ENCODE peak calls at places on chromosomes 5 and 9, in nine cellular contexts. K is HFF-Myc, V is IMR-90, E is choroid plexus epithelial cell, Z is body of pancreas, J is PC-9, U is suprapubic skin, I is cardiac fibroblast, P is psoas muscle. M is an unnamed sample.
A peak's percentile ranks its signal among the peaks of the same experiment; 100 is the strongest.

GRCh38 chr5:130976491-130976890 is 188.6 kb downstream of the HINT1 start:
- DNase-seq in V (no peak), I (no peak), Z (no peak), P (no peak), K (no peak), E (no peak), J (no peak), U (no peak), M (no peak)

GRCh38 chr5:110086658-110087388 is 397.1 kb downstream of the MAN2A1 start:
- DNase-seq in U (peak; percentile 80), V (peak; percentile 29), P (peak; percentile 39), K (peak; percentile 19), Z (no peak), J (no peak), E (peak; percentile 96), I (peak; percentile 78), M (peak; percentile 68)

GRCh38 chr9:6785682-6786081 is 27.9 kb downstream of the KDM4C start:
- DNase-seq in K (no peak), I (no peak), P (no peak), J (no peak), Z (no peak), V (no peak), E (no peak), U (no peak), M (no peak)

GRCh38 chr5:56610093-56610698 is 205.2 kb upstream of the MAP3K1 start:
- DNase-seq in E (no peak), I (no peak), K (no peak), U (no peak), Z (no peak), P (no peak), V (no peak), J (no peak), M (no peak)

GRCh38 chr9:77731008-77731698 is 83.0 kb upstream of the GNA14 start:
- DNase-seq in U (no peak), I (no peak), V (no peak), E (no peak), Z (no peak), P (peak; percentile 24), J (no peak), K (no peak), M (no peak)

GRCh38 chr5:82365744-82366228 is 87.6 kb upstream of the RPS23 start:
- DNase-seq in V (peak; percentile 80), P (no peak), Z (no peak), K (no peak), J (peak; percentile 10), U (no peak), E (peak; percentile 94), I (peak; percentile 49), M (peak; percentile 70)

GRCh38 chr9:38090170-38090569 is 21.1 kb upstream of the SHB start:
- DNase-seq in I (no peak), J (no peak), V (no peak), U (no peak), P (no peak), Z (no peak), E (no peak), K (no peak), M (no peak)

GRCh38 chr5:166347051-166347450 is 1944.4 kb upstream of the WWC1 start:
- DNase-seq in Z (no peak), J (no peak), P (no peak), E (no peak), I (no peak), K (no peak), U (no peak), V (no peak), M (no peak)

GRCh38 chr5:41509399-41510175 is 814 bp downstream of the PLCXD3 start:
- DNase-seq in P (no peak), I (no peak), J (no peak), V (no peak), U (no peak), K (no peak), E (no peak), Z (no peak), M (no peak)

GRCh38 chr9:30519756-30520155 is 1864.7 kb upstream of the ACO1 start:
- DNase-seq in E (peak; percentile 31), K (no peak), Z (no peak), V (no peak), I (no peak), U (no peak), P (no peak), J (no peak), M (peak; percentile 7)

GRCh38 chr5:156914371-156914737 is 48.7 kb downstream of the TIMD4 start:
- DNase-seq in J (no peak), E (no peak), V (no peak), P (no peak), Z (no peak), I (no peak), U (no peak), K (no peak), M (no peak)

GRCh38 chr9:107541523-107541922 is 52.0 kb upstream of the KLF4 start:
- DNase-seq in V (no peak), U (no peak), P (no peak), Z (no peak), J (no peak), E (no peak), K (no peak), I (no peak), M (no peak)

GRCh38 chr9:27368317-27368985 is 71.5 kb upstream of the EQTN start:
- DNase-seq in U (peak; percentile 73), I (peak; percentile 29), K (no peak), E (peak; percentile 74), V (no peak), J (no peak), Z (no peak), P (no peak), M (peak; percentile 37)

GRCh38 chr5:179805529-179806249 is 977 bp downstream of the MGAT4B start:
- DNase-seq in K (no peak), Z (peak; percentile 46), I (peak; percentile 55), V (no peak), U (peak; percentile 68), J (peak; percentile 41), E (peak; percentile 35), P (peak; percentile 54), M (no peak)

GRCh38 chr9:137664676-137665075 is 45.9 kb downstream of the EHMT1 start:
- DNase-seq in E (peak; percentile 24), K (no peak), U (no peak), J (no peak), V (no peak), P (no peak), I (no peak), Z (no peak), M (no peak)

GRCh38 chr5:42951169-42951846 is 88.8 kb downstream of the ANXA2R start:
- DNase-seq in I (peak; percentile 61), P (peak; percentile 50), J (peak; percentile 54), K (no peak), Z (no peak), E (peak; percentile 47), U (peak; percentile 80), V (peak; percentile 43), M (peak; percentile 64)

DNA sequence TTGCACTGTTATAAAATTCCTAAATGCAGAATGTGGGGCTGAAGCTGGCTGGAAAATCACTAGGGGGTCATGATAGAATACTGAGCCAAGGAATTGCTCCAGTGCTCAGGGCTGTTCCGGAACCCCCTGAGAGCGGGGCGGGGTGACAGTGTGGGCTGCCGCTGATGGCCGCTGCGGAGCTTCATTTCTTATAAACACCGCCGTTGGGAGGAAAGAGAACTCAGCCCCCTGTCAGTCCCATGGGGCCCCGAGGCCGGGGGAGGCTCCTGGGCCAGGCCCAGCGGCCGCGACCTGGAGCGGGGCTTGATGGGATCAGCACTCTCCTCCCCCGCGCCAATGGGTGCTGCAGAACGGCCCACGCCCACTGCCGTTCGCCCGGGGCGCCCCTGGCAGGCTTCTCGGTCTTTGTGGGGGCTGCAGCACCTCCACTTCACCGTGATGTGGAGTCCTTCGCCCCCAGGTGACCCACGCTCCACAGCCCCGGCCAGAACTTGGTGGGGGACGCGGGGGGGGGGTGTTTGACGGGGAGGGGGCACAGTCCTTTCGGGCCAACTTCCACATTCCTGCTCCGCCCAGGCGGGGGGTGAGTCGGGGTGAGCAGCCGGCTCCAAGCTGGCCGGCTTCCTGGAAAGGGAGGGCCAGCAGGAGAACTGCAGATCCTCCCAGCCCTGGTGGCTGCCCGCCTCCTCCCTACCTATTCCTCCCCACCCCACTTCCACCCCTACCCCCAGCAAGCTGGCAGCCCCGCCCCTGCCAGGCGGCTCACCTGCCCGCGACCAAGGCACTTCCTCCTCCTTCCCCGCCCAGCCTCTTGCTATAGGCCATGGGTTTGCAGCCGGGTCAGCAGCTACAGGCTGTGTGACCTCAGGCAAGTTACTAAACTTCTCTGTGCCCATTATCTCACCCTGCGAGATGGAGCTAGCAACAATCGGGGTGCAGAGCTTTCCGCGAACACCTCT is 5.4 kb upstream of the IRF1 start:
- DNase-seq in J (peak; percentile 95), E (peak; percentile 95), P (peak; percentile 89), V (peak; percentile 82), U (peak; percentile 91), K (peak; percentile 47), Z (peak; percentile 96), I (peak; percentile 97), M (peak; percentile 95)
- TF ChIP-seq CTCF in J (no peak), E (peak; percentile 30), P (no peak), V (no peak), U (no peak), K (no peak), Z (no peak), I (no peak), M (peak; percentile 1)

GRCh38 chr9:127976498-127976897 is 4.3 kb downstream of the EEIG1 start:
- DNase-seq in P (no peak), Z (peak; percentile 84), V (no peak), J (no peak), I (no peak), E (no peak), U (peak; percentile 76), K (no peak), M (no peak)
- H3K4me3 ChIP-seq in P (no peak overlapping the region), Z (no peak overlapping the region), V (no peak overlapping the region), J (peak overlapping the region; percentile 82), I (no peak overlapping the region), E (no peak overlapping the region), U (peak overlapping the region; percentile 91), K (no peak overlapping the region), M (no peak overlapping the region)

DNA sequence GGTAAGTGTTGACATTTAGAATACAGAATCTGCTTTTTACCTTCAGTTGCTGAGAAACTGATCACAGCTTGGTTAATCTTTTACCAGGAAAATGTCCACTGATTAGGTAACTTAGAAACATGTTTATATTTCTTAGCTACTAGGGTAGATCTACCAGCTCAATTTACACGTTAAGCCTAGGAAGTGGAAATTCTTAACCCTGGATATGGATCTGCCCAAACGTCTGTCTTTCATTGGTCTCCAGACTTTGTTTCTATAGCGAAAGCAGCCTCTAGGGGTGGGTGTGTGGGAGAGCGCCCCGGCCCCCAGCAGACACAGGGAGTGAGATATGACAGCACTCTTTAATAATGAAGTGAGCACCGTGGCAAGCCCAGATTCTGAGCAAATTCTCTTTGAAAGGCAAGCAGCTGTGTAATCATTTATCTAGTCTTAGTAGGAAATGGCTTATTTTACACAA is 141.6 kb upstream of the ZNF608 start:
- DNase-seq in I (no peak), K (no peak), V (no peak), J (no peak), U (no peak), Z (peak; percentile 50), P (no peak), E (peak; percentile 47), M (no peak)
- TF ChIP-seq CTCF in I (no peak), K (no peak), V (no peak), J (no peak), U (no peak), Z (no peak), P (no peak), E (peak; percentile 46), M (no peak)

DNA sequence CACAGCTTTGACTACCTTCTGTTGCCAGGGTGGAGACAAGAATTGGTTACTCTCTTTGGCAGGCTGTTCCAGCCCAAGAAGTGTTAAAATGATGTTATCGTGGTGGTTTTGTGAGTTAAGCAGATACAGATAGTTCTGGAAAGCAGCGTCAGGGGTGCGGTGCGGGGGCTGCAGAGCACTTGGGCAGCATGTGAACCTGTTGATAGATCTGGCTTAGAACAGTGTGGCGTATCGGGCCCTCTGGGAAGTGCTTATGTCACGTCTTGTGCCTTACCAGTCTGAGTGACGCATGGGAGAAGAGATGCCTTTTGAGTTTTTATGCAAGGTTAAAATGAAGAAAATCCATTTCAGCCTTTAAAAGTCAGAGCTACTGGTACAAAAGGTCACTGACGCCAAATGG is 152.5 kb downstream of the PRKACG start:
- DNase-seq in I (no peak), Z (no peak), V (no peak), K (no peak), J (no peak), P (no peak), E (no peak), U (no peak), M (no peak)
- H3K4me3 ChIP-seq in I (no peak overlapping the region), Z (no peak overlapping the region), V (no peak overlapping the region), K (no peak overlapping the region), J (no peak overlapping the region), P (no peak overlapping the region), E (no peak overlapping the region), U (no peak overlapping the region), M (no peak overlapping the region)